ENCODE peak calls at places on chromosomes 7 and 10, in eight cellular contexts. F is heart left ventricle; Z is endodermal cell; V is A549; K is SJSA1; A is right lobe of liver; Y is naive thymus-derived CD4-positive, alpha-beta T cell; D is IMR-90. J is an unnamed sample.

GRCh38 chr7:17952387-17952786 is 12.1 kb upstream of the SNX13 start:
- DNase-seq in V (no peak), Y (no peak), A (no peak), F (no peak), K (no peak), Z (no peak), D (no peak), J (no peak)

GRCh38 chr7:156173346-156173745 is 361.1 kb upstream of the SHH start:
- DNase-seq in V (no peak), F (no peak), A (no peak), K (no peak), D (no peak), Z (peak; percentile 42), Y (no peak), J (peak; percentile 60)

GRCh38 chr10:32132357-32132756 is 76.1 kb upstream of the KIF5B start:
- DNase-seq in Z (no peak), A (no peak), D (no peak), V (no peak), K (no peak), Y (no peak), F (no peak), J (no peak)

GRCh38 chr7:90455163-90456030 is 14.0 kb upstream of the PTTG1IP2 start:
- DNase-seq in F (no peak), V (peak; percentile 32), K (peak; percentile 40), D (peak; percentile 57), A (no peak), Z (no peak), Y (no peak), J (no peak)

GRCh38 chr10:72009430-72010081 is 45.4 kb downstream of the CHST3 start:
- DNase-seq in F (peak; percentile 91), Z (peak; percentile 52), D (peak; percentile 94), V (no peak), A (no peak), Y (no peak), K (peak; percentile 53), J (no peak)

GRCh38 chr10:110355181-110355831 is 50.6 kb upstream of the SMNDC1 start:
- DNase-seq in V (no peak), D (no peak), F (no peak), K (no peak), Y (no peak), A (no peak), Z (no peak), J (no peak)

GRCh38 chr7:3655635-3656034 is 354.6 kb downstream of the SDK1 start:
- DNase-seq in F (no peak), A (no peak), D (no peak), Z (no peak), Y (no peak), V (no peak), K (no peak), J (no peak)

GRCh38 chr7:108418941-108419340 is 37.3 kb downstream of the NRCAM start:
- DNase-seq in V (no peak), F (no peak), A (no peak), Y (no peak), K (no peak), D (no peak), Z (no peak), J (no peak)

GRCh38 chr7:128278366-128278765 is 37.3 kb downstream of the LEP start:
- DNase-seq in V (no peak), D (no peak), A (no peak), Z (no peak), K (no peak), Y (no peak), F (no peak), J (no peak)

GRCh38 chr10:101228682-101229274 is 485 bp downstream of the LBX1 start:
- DNase-seq in D (no peak), A (no peak), F (no peak), Z (peak; percentile 82), V (no peak), K (no peak), Y (no peak), J (peak; percentile 85)

GRCh38 chr10:15789793-15790525 is 70.2 kb upstream of the ITGA8 start:
- DNase-seq in Z (no peak), D (peak; percentile 95), Y (no peak), V (no peak), F (no peak), A (no peak), K (peak; percentile 8), J (no peak)

GRCh38 chr10:70617798-70618568 is 15.4 kb upstream of the PRF1 start:
- DNase-seq in A (no peak), Z (no peak), V (no peak), D (peak; percentile 44), F (no peak), K (no peak), Y (no peak), J (no peak)

GRCh38 chr7:115779561-115779960 is 251.0 kb downstream of the TFEC start:
- DNase-seq in V (no peak), Z (no peak), D (peak; percentile 1), Y (no peak), K (no peak), A (no peak), F (no peak), J (no peak)

GRCh38 chr10:46220872-46221538 is 65.8 kb upstream of the ANTXRL start:
- DNase-seq in V (peak; percentile 18), F (no peak), A (peak; percentile 37), K (no peak), Y (no peak), D (no peak), Z (peak; percentile 52), J (peak; percentile 45)

GRCh38 chr10:80410578-80411145 is 2.3 kb downstream of the PRXL2A start:
- DNase-seq in D (no peak), A (no peak), V (no peak), F (no peak), Z (no peak), Y (no peak), K (no peak), J (no peak)

GRCh38 chr7:49497471-49497870 is 276.0 kb upstream of the VWC2 start:
- DNase-seq in V (no peak), Y (no peak), F (no peak), K (no peak), D (no peak), A (no peak), Z (no peak), J (no peak)

GRCh38 chr10:5567477-5567876 is 42.7 kb downstream of the CALML3 start:
- DNase-seq in K (no peak), Y (no peak), V (no peak), D (no peak), F (no peak), Z (no peak), A (no peak), J (no peak)

GRCh38 chr7:66297579-66297978 is 92.4 kb downstream of the TPST1 start:
- DNase-seq in A (no peak), Y (no peak), K (no peak), D (no peak), Z (no peak), F (no peak), V (no peak), J (no peak)

GRCh38 chr7:30522163-30522562 is 17.5 kb upstream of the GGCT start:
- DNase-seq in K (no peak), Y (no peak), A (no peak), D (no peak), Z (no peak), F (no peak), V (no peak), J (no peak)
- H3K27ac ChIP-seq in K (no peak overlapping the region), Y (no peak overlapping the region), A (no peak overlapping the region), D (no peak overlapping the region), Z (no peak overlapping the region), F (no peak overlapping the region), V (no peak overlapping the region), J (no peak overlapping the region)

DNA sequence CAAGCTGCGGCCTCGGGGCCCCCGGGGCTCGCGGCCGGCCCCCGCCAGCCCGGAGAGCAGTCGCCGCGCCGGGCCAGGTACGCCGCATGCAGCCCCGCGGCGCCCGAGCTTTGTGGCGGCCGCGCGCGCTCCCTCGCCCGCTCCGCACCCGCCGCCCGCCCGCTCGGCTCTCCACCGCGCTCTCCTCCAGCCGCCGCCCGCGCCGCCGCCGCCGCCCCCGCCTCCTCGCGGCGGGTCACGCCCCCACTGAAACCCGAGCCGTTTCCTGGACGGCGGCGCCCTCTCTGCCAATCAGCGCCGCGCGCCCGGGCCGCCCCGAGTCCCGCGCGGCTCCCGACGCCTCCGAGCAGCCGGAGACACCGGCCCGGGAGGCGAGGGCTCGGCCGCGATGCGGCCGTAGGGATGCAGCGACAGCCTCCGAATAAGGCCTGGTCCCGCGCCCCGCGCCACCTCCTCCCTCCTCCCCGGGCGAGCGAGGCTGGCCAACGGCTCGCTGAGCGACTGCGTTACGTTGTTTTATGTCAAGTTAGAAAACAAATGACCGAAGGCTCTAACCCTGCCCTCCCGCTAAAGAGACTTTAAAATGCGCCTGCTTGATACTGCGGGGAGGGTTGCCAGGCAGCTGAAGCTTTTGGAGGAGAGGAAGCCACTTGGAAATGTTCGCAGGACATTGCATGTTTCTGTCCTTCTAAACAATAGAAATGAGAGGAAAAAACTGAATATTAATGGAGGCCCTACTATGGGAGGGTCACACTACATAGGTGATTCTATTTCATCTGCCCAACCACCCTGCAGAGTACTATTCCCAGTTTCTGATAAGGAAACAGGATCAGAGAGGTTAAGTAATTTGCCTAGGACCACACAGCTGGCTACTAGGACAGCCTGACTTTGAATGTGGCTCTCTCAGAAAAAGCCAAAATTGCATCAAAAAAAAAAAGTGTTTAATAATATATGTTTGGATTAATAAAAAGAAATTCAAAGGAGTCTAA is at the start of gene FGFR2:
- DNase-seq in Y (no peak), F (peak; percentile 83), A (peak; percentile 82), K (peak; percentile 28), D (no peak), Z (peak; percentile 95), V (peak; percentile 64), J (peak; percentile 75)
- H3K27ac ChIP-seq in Y (no peak within 1 kb of the TSS), F (no peak within 1 kb of the TSS), A (peak within 1 kb of the TSS; percentile 44), K (no peak within 1 kb of the TSS), D (no peak within 1 kb of the TSS), Z (peak within 1 kb of the TSS; percentile 84), V (peak within 1 kb of the TSS; percentile 66), J (peak within 1 kb of the TSS; percentile 73)

GRCh38 chr10:76523798-76524231 is 1092.4 kb downstream of the LRMDA start:
- DNase-seq in V (no peak), A (no peak), Z (no peak), Y (no peak), D (no peak), K (no peak), F (no peak), J (no peak)

GRCh38 chr10:76523215-76523614 is 1091.8 kb downstream of the LRMDA start:
- DNase-seq in Z (no peak), D (no peak), K (no peak), V (no peak), Y (no peak), A (no peak), F (no peak), J (no peak)
- H3K27ac ChIP-seq in Z (no peak overlapping the region), D (no peak overlapping the region), K (no peak overlapping the region), V (no peak overlapping the region), Y (no peak overlapping the region), A (no peak overlapping the region), F (no peak overlapping the region), J (no peak overlapping the region)

GRCh38 chr10:23060918-23061317 is 34.5 kb upstream of the MSRB2 start:
- DNase-seq in K (no peak), Z (no peak), V (no peak), F (no peak), D (no peak), Y (no peak), A (no peak), J (no peak)
- H3K27ac ChIP-seq in K (no peak overlapping the region), Z (no peak overlapping the region), V (no peak overlapping the region), F (no peak overlapping the region), D (no peak overlapping the region), Y (no peak overlapping the region), A (no peak overlapping the region), J (no peak overlapping the region)